ENCODE peak calls at places on chromosomes 11 and 22, in four cellular contexts. H, R, V and Z are unnamed samples.
A peak's percentile ranks its signal among the peaks of the same experiment; 100 is the strongest.

GRCh38 chr11:48141475-48142100 is 75.0 kb upstream of the OR4B1 start:
- DNase-seq in H (peak; percentile 44), R (no peak), V (no peak), Z (no peak)

GRCh38 chr11:121927789-121928188 is 188.2 kb downstream of the BLID start:
- DNase-seq in H (no peak), R (no peak), V (no peak), Z (no peak)

GRCh38 chr11:9461068-9461759 is 402 bp downstream of the ZNF143 start:
- DNase-seq in H (peak; percentile 91), R (peak; percentile 92), V (peak; percentile 97), Z (peak; percentile 52)

GRCh38 chr11:126328938-126329643 is 25.2 kb downstream of the DCPS start:
- DNase-seq in H (no peak), R (no peak), V (no peak), Z (no peak)

GRCh38 chr11:132858203-132858602 is 674.1 kb downstream of the OPCML start:
- DNase-seq in H (peak; percentile 23), R (no peak), V (no peak), Z (no peak)

GRCh38 chr11:1830500-1831223 is 4.1 kb upstream of the SYT8 start:
- DNase-seq in H (no peak), R (peak; percentile 14), V (no peak), Z (no peak)

GRCh38 chr22:37053310-37054077 is 2.0 kb downstream of the KCTD17 start:
- DNase-seq in H (peak; percentile 17), R (peak; percentile 42), V (no peak), Z (no peak)

GRCh38 chr11:124793466-124794278 is 6.5 kb downstream of the MSANTD2 start:
- DNase-seq in H (peak; percentile 68), R (no peak), V (no peak), Z (no peak)

GRCh38 chr11:12026331-12027211 is 18.1 kb upstream of the DKK3 start:
- DNase-seq in H (no peak), R (no peak), V (no peak), Z (no peak)

GRCh38 chr11:96149743-96150555 is 193.0 kb downstream of the MAML2 start:
- DNase-seq in H (peak; percentile 82), R (no peak), V (no peak), Z (no peak)

DNA sequence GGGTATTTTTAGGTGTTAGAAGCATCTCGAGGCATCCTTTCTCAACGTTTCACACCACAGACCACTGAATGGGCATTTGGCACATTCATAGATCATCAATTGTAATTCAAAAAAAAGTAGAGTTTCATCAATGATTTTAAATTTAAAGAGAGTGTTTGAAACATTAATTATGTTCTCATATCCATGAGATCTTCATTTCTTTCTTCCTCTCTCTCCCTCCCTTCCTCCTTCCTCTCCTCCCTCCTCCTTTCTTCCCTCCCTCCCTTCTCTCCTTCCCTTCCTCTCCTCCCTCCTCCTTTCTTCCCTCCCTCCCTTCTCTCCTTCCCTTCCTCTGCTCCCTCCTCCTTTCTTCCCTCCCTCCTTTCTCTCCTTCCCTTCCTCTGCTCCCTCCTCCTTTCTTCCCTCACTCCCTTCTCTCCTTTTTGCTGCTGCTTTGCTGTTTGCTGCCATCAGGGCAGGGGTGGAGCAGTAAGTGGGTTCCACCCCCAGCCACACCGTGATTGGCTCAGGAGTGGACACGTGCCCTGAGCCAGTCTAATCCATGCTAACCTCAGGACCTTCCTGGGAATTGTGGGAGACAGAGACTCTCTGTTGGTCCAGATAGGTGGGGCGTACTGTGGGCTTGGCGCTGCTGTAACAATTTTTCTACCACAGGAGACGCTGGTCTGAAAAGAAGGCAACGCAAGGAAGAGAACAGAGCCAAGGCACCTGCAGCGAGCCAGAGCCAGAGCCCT is 33.8 kb upstream of the APOBEC3A start:
- DNase-seq in H (peak; percentile 69), R (peak; percentile 78), V (peak; percentile 93), Z (peak; percentile 92)
- TF ChIP-seq CTCF in H (peak; percentile 31), R (peak; percentile 46), V (peak; percentile 31), Z (peak; percentile 34)

GRCh38 chr11:73019448-73019847 is 122.7 kb downstream of the FCHSD2 start:
- DNase-seq in H (no peak), R (no peak), V (no peak), Z (no peak)

GRCh38 chr11:73017024-73017751 is 124.9 kb downstream of the FCHSD2 start:
- DNase-seq in H (no peak), R (no peak), V (no peak), Z (no peak)

GRCh38 chr11:73024646-73025045 is 117.5 kb downstream of the FCHSD2 start:
- DNase-seq in H (no peak), R (no peak), V (no peak), Z (no peak)

DNA sequence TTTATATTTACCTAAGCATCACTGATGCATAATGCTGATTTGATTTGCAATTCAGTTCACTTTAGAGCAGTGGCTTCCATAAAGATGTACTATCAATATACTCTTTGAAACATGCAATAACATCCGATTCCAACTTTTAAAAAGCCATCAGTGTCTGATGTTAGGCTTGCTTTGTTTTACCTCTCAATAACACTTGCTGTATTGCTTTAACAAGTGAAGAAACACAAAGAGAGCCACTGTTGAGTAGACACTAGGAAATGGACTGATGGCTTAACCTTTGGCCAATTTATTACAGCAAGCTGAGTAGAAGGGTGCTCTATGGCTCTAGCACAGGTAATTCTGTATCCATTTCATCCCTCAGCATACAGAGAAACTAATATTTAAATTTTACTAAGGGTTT is 122.1 kb downstream of the FCHSD2 start:
- DNase-seq in H (no peak), R (no peak), V (no peak), Z (no peak)
- TF ChIP-seq CTCF in H (no peak), R (no peak), V (no peak), Z (no peak)

GRCh38 chr11:77592727-77593126 is 3.0 kb downstream of the AQP11 start:
- DNase-seq in H (no peak), R (no peak), V (no peak), Z (no peak)

GRCh38 chr11:77589521-77590193 is at the start of gene AQP11:
- DNase-seq in H (peak; percentile 81), R (peak; percentile 83), V (peak; percentile 87), Z (peak; percentile 22)

GRCh38 chr11:77593883-77594282 is 4.1 kb downstream of the AQP11 start:
- DNase-seq in H (no peak), R (no peak), V (no peak), Z (no peak)

GRCh38 chr11:77589181-77589520 is 602 bp upstream of the AQP11 start:
- DNase-seq in H (peak; percentile 8), R (no peak), V (no peak), Z (no peak)

DNA sequence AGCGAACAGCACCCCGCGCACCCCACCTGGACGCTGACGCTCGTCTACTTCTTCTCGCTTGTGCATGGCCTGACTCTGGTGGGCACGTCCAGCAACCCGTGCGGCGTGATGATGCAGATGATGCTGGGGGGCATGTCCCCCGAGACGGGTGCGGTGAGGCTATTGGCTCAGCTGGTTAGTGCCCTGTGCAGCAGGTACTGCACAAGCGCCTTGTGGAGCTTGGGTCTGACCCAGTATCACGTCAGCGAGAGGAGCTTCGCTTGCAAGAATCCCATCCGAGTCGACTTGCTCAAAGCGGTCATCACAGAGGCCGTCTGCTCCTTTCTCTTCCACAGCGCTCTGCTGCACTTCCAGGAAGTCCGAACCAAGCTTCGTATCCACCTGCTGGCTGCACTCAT is 440 bp downstream of the AQP11 start:
- DNase-seq in H (peak; percentile 29), R (no peak), V (peak; percentile 65), Z (no peak)
- TF ChIP-seq CTCF in H (no peak), R (no peak), V (no peak), Z (no peak)

GRCh38 chr11:32200448-32200847 is 109.6 kb downstream of the RCN1 start:
- DNase-seq in H (no peak), R (no peak), V (no peak), Z (no peak)
- TF ChIP-seq CTCF in H (no peak), R (no peak), V (no peak), Z (no peak)